ENCODE peak calls at places on chromosomes 13 and 19, in five cellular contexts. J is small intestine, M is psoas muscle, R is GM23338, P is cardiac fibroblast. Z is an unnamed sample.

GRCh38 chr19:38378866-38379265 is 4.5 kb downstream of the PSMD8 start:
- DNase-seq in P (no peak), M (no peak), J (no peak), R (no peak), Z (no peak)

GRCh38 chr13:99416411-99417121 is 84.7 kb upstream of the TM9SF2 start:
- DNase-seq in J (no peak), P (no peak), R (no peak), M (peak), Z (peak)

GRCh38 chr19:35712529-35712909 is 5.3 kb upstream of the KMT2B start:
- DNase-seq in M (no peak), P (no peak), R (no peak), J (no peak), Z (no peak)

GRCh38 chr19:48964205-48965032 is 690 bp upstream of the FTL start:
- DNase-seq in M (no peak), R (peak), P (peak), J (peak), Z (no peak)

GRCh38 chr19:28744943-28745342 is 468.0 kb downstream of the UQCRFS1 start:
- DNase-seq in M (no peak), P (no peak), J (no peak), R (no peak), Z (no peak)

GRCh38 chr13:47865883-47866282 is 135.2 kb downstream of the SUCLA2 start:
- DNase-seq in J (no peak), R (no peak), P (no peak), M (no peak), Z (no peak)

GRCh38 chr13:99034333-99035085 is 56.6 kb upstream of the DOCK9 start:
- DNase-seq in R (no peak), M (no peak), P (no peak), J (no peak), Z (no peak)

GRCh38 chr19:49950956-49951526 is 9.9 kb downstream of the SIGLEC11 start:
- DNase-seq in J (no peak), M (no peak), R (no peak), P (no peak), Z (no peak)

GRCh38 chr19:1063030-1063908 is 3.7 kb upstream of the ARHGAP45 start:
- DNase-seq in P (no peak), R (peak), J (no peak), M (peak), Z (peak)

GRCh38 chr13:102597029-102598015 is 536 bp downstream of the TPP2 start:
- DNase-seq in J (peak), R (peak), M (peak), P (peak), Z (peak)

GRCh38 chr13:72565893-72566292 is 161.5 kb downstream of the MZT1 start:
- DNase-seq in M (no peak), P (peak), R (peak), J (peak), Z (peak)

GRCh38 chr13:99665716-99666115 is 164.4 kb downstream of the TM9SF2 start:
- DNase-seq in J (no peak), M (no peak), R (no peak), P (no peak), Z (no peak)

GRCh38 chr19:6590458-6591319 is at the start of gene CD70:
- DNase-seq in R (peak), M (no peak), P (no peak), J (no peak), Z (peak)

GRCh38 chr13:28707629-28708427 is 10.9 kb downstream of the SLC46A3 start:
- DNase-seq in M (no peak), P (peak), J (peak), R (no peak), Z (no peak)

GRCh38 chr13:46062190-46062589 is 9.6 kb upstream of the ZC3H13 start:
- DNase-seq in J (no peak), M (no peak), P (peak), R (no peak), Z (no peak)

GRCh38 chr13:86087241-86087640 is 288.0 kb upstream of the SLITRK6 start:
- DNase-seq in R (no peak), P (no peak), J (no peak), M (no peak), Z (no peak)

GRCh38 chr13:39462906-39463305 is 140.1 kb downstream of the LHFPL6 start:
- DNase-seq in P (no peak), R (no peak), J (no peak), M (no peak), Z (no peak)

GRCh38 chr19:41264581-41265375 is 606 bp downstream of the HNRNPUL1 start:
- DNase-seq in J (peak), P (peak), R (peak), M (peak), Z (peak)

GRCh38 chr13:95188128-95188527 is 113.1 kb downstream of the ABCC4 start:
- DNase-seq in R (no peak), P (peak), M (no peak), J (no peak), Z (no peak)

GRCh38 chr19:342128-342455 is 2.5 kb downstream of the MIER2 start:
- DNase-seq in R (no peak), J (no peak), M (no peak), P (no peak), Z (no peak)

GRCh38 chr13:96982672-96983071 is 11.6 kb downstream of the OXGR1 start:
- DNase-seq in P (peak), J (no peak), R (no peak), M (no peak), Z (no peak)

GRCh38 chr13:108427355-108427754 is 157.8 kb downstream of the TNFSF13B start:
- DNase-seq in P (no peak), R (no peak), J (no peak), M (no peak), Z (no peak)

GRCh38 chr13:75635621-75636338 is at the start of gene LMO7:
- DNase-seq in R (peak), P (peak), J (peak), M (peak), Z (peak)

GRCh38 chr19:32688315-32688714 is 3.3 kb upstream of the NUDT19 start:
- DNase-seq in J (no peak), P (no peak), R (no peak), M (no peak), Z (no peak)

GRCh38 chr13:104086759-104087158 is 1020.5 kb upstream of the SLC10A2 start:
- DNase-seq in M (no peak), J (no peak), R (no peak), P (peak), Z (no peak)

GRCh38 chr13:113884821-113885220 is 20.9 kb upstream of the GAS6 start:
- DNase-seq in M (no peak), R (no peak), J (no peak), P (no peak), Z (no peak)

GRCh38 chr19:6249296-6249695 is 30.5 kb downstream of the MLLT1 start:
- DNase-seq in P (no peak), M (no peak), J (no peak), R (no peak), Z (no peak)

GRCh38 chr13:38821753-38822551 is 135.1 kb downstream of the FREM2 start:
- DNase-seq in J (no peak), P (no peak), M (no peak), R (no peak), Z (no peak)

GRCh38 chr13:26991508-26992181 is 180.0 kb downstream of the USP12 start:
- DNase-seq in R (no peak), P (peak), J (no peak), M (no peak), Z (no peak)

GRCh38 chr13:91347996-91348905 is 764 bp downstream of the MIR17HG start:
- DNase-seq in P (peak), R (no peak), M (peak), J (peak), Z (peak)

GRCh38 chr19:50478901-50479715 is 2.5 kb upstream of the GARIN5A start:
- DNase-seq in J (no peak), M (peak), P (peak), R (peak), Z (peak)

GRCh38 chr13:51668580-51669195 is 84.4 kb downstream of the WDFY2 start:
- DNase-seq in M (no peak), J (no peak), P (no peak), R (no peak), Z (no peak)

GRCh38 chr13:110108348-110109139 is 198.4 kb downstream of the COL4A1 start:
- DNase-seq in J (peak), M (peak), P (peak), R (peak), Z (peak)

GRCh38 chr13:53017433-53017970 is 11.1 kb upstream of the OLFM4 start:
- DNase-seq in R (no peak), P (no peak), M (peak), J (no peak), Z (no peak)

GRCh38 chr13:101785858-101786257 is 333.4 kb downstream of the ITGBL1 start:
- DNase-seq in R (peak), J (no peak), M (no peak), P (peak), Z (peak)

GRCh38 chr19:53865918-53866696 is 1.6 kb upstream of the MYADM start:
- DNase-seq in R (peak), J (peak), M (peak), P (peak), Z (peak)

GRCh38 chr19:53867225-53868090 is at the start of gene MYADM:
- DNase-seq in M (peak), P (peak), R (peak), J (peak), Z (peak)

GRCh38 chr19:53864308-53864836 is 3.3 kb upstream of the MYADM start:
- DNase-seq in R (no peak), M (no peak), J (peak), P (no peak), Z (peak)

GRCh38 chr19:53868091-53868891 is 608 bp downstream of the MYADM start:
- DNase-seq in R (peak), P (peak), M (peak), J (peak), Z (peak)

GRCh38 chr19:53865523-53865917 is 2.2 kb upstream of the MYADM start:
- DNase-seq in P (no peak), J (no peak), R (no peak), M (no peak), Z (no peak)
- H3K4me3 ChIP-seq in P (no peak), J (no peak), R (peak), M (no peak), Z (peak)

GRCh38 chr19:55601127-55601526 is 1.0 kb downstream of the ZNF524 start:
- DNase-seq in R (no peak), M (no peak), J (no peak), P (no peak), Z (no peak)

GRCh38 chr19:55603581-55604292 is 1.7 kb upstream of the ZNF865 start:
- DNase-seq in M (no peak), J (peak), R (peak), P (no peak), Z (peak)

GRCh38 chr19:55605207-55605636 is 225 bp upstream of the ZNF865 start:
- DNase-seq in J (peak), M (peak), P (peak), R (peak), Z (peak)

GRCh38 chr19:55602104-55603001 is 2.3 kb downstream of the ZNF524 start:
- DNase-seq in R (no peak), M (peak), J (no peak), P (no peak), Z (no peak)

DNA sequence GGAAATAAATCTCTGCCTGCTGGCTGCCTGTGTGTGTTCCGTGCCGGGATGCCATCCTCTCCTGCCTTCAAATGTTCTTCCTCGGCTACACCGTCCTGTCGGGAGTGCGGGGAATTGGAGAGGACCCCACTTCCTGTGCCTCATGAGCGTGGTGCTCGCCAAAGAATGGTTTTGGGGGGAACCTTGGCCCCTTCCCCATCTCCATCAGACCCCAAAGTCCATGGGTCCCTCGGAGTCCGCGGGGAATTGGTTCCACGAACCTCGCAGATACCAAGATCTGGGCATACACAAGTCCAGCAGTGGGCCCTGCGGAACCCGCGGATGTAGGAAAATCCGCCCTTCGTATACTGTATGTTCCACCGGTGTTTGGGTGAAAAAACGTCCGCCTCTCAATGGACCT is 2.3 kb upstream of the ZNF865 start:
- DNase-seq in J (no peak), P (no peak), M (no peak), R (no peak), Z (no peak)
- H3K4me3 ChIP-seq in J (no peak), P (no peak), M (no peak), R (no peak), Z (no peak)

GRCh38 chr19:10961073-10961762 is 388 bp downstream of the SMARCA4 start:
- DNase-seq in M (peak), R (peak), P (peak), J (no peak), Z (peak)

GRCh38 chr19:10961763-10962536 is 1.1 kb downstream of the SMARCA4 start:
- DNase-seq in M (no peak), R (no peak), P (no peak), J (no peak), Z (no peak)

GRCh38 chr19:10963865-10964264 is 3.0 kb downstream of the SMARCA4 start:
- DNase-seq in J (no peak), R (no peak), M (no peak), P (no peak), Z (no peak)

GRCh38 chr19:10964903-10965302 is 4.1 kb downstream of the SMARCA4 start:
- DNase-seq in M (no peak), J (no peak), R (no peak), P (no peak), Z (peak)

GRCh38 chr19:10962863-10963262 is 2.0 kb downstream of the SMARCA4 start:
- DNase-seq in R (no peak), J (no peak), M (no peak), P (no peak), Z (no peak)
- H3K4me3 ChIP-seq in R (peak), J (no peak), M (no peak), P (no peak), Z (no peak)

DNA sequence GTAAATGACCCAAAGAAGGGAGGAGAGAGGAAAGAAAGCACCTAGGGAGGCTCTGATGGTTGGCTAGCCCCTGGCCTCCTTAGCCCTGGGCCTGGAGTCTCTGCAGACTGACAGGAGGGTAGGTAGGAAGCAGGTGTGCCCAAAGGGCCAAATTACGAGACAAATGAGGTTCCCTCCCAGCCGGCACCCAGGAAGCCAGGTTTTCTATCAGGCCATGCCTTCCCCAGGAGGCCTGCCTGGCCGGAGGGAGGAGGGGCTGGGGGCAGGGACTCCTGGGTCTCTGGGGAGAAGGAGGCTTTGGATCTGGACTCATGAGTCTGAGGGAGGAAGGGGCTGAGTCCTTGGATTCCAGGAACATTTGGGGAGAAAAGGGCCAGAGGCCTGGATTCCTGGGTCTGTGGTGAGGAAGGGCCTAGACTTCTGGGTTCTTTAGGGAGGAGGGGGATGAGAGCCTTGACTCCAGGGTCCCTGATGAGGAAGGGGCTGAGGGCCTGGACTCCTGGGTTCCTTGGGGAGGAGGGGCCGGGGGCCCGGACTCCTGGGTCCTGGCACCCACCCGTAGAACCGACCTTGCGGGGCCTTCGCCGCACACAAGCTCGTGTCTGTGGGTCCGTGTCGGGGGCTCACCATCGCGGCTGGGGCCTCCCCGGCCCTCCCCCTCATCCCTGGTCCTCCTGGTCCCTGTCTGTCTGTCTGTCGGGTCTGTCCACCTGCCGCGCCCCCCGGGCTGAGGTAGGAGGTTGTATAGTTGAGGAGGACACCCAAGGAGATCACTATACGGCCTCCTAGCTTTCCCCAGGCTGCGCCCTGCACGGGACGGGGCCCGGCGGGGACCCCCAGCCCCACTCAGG is 840 bp upstream of the SPACA6 start:
- DNase-seq in P (no peak), J (no peak), M (no peak), R (no peak), Z (peak)
- H3K4me3 ChIP-seq in P (peak), J (no peak), M (peak), R (peak), Z (no peak)

GRCh38 chr19:3224346-3225325 is at the start of gene CELF5:
- DNase-seq in R (peak), P (peak), J (peak), M (no peak), Z (peak)
- H3K4me3 ChIP-seq in R (peak), P (no peak), J (peak), M (no peak), Z (peak)

DNA sequence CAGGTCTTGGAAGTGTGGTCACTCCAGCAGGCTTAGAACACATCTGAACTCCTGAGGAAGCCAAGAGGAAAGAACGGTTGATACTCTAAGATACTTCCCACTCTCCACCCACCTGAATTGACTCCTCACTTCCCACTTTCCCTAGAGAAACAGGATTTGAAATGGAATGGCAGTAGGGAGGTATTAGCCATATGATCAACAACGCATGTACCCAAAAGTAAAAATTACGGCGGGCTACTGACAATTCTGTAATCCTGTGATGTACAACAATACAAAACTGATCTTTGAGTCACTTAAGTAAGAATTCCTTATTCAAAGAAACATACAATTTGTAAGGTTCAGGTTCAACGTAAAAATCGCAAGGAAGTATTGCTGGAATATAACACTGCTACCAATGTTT is 3.2 kb downstream of the SPRY2 start:
- DNase-seq in J (peak), R (no peak), M (no peak), P (peak), Z (no peak)
- H3K4me3 ChIP-seq in J (peak), R (peak), M (peak), P (peak), Z (peak)

Z was measured in H7.